ENCODE peak calls at places on chromosome 15, in eight cellular contexts. F is T-helper 1 cell; O is CD4-positive, alpha-beta T cell; P is GM04503; V is GM03348; W is T follicular helper cell; K is mucosa of gallbladder; L is uterus. H is an unnamed sample.

GRCh38 chr15:83170474-83171165 is 37.0 kb downstream of the HDGFL3 start:
- DNase-seq in L (no peak), K (no peak), P (no peak), F (no peak), V (no peak), W (no peak), O (no peak), H (no peak)

GRCh38 chr15:54197995-54198394 is 219.8 kb downstream of the UNC13C start:
- DNase-seq in L (no peak), W (no peak), P (no peak), K (no peak), O (no peak), F (no peak), V (no peak), H (no peak)

GRCh38 chr15:65110676-65111292 is 4.2 kb downstream of the UBAP1L start:
- DNase-seq in W (no peak), O (no peak), F (no peak), V (no peak), P (no peak), L (no peak), K (no peak), H (no peak)

GRCh38 chr15:67543348-67543718 is 830 bp downstream of the MAP2K5 start:
- DNase-seq in L (no peak), F (no peak), O (no peak), P (no peak), W (no peak), V (peak), K (no peak), H (no peak)

GRCh38 chr15:63791236-63791635 is 42.5 kb downstream of the HERC1 start:
- DNase-seq in K (no peak), P (no peak), O (no peak), W (no peak), V (peak), F (no peak), L (no peak), H (no peak)

GRCh38 chr15:57820119-57820518 is 113.6 kb downstream of the POLR2M start:
- DNase-seq in F (no peak), O (no peak), L (no peak), P (peak), K (no peak), W (no peak), V (no peak), H (no peak)

GRCh38 chr15:43229977-43230376 is 9.2 kb upstream of the EPB42 start:
- DNase-seq in O (no peak), F (no peak), W (no peak), V (no peak), L (no peak), K (no peak), P (no peak), H (no peak)

GRCh38 chr15:32840481-32841245 is 122.9 kb downstream of the GREM1 start:
- DNase-seq in L (no peak), W (no peak), V (peak), F (no peak), O (no peak), P (no peak), K (no peak), H (no peak)

GRCh38 chr15:74776851-74777768 is 4.8 kb upstream of the CSK start:
- DNase-seq in P (no peak), F (peak), K (no peak), O (peak), V (no peak), W (peak), L (no peak), H (no peak)

GRCh38 chr15:41905360-41905793 is 11.5 kb upstream of the SPTBN5 start:
- DNase-seq in K (no peak), V (no peak), L (no peak), W (no peak), F (no peak), O (no peak), P (no peak), H (no peak)

GRCh38 chr15:96345560-96346389 is 15.3 kb downstream of the NR2F2 start:
- DNase-seq in P (no peak), F (no peak), O (no peak), W (no peak), V (peak), K (peak), L (peak), H (peak)

GRCh38 chr15:32794973-32795372 is 77.2 kb downstream of the GREM1 start:
- DNase-seq in L (no peak), K (no peak), W (no peak), P (no peak), F (no peak), O (no peak), V (no peak), H (no peak)

GRCh38 chr15:36501063-36501678 is 78.3 kb upstream of the CDIN1 start:
- DNase-seq in L (no peak), P (no peak), F (no peak), W (no peak), V (peak), K (peak), O (no peak), H (peak)

GRCh38 chr15:75229191-75230015 is 27.7 kb downstream of the C15orf39 start:
- DNase-seq in P (peak), O (no peak), V (peak), F (no peak), L (no peak), K (no peak), W (no peak), H (peak)

GRCh38 chr15:57994468-57995154 is 70.9 kb downstream of the ALDH1A2 start:
- DNase-seq in F (no peak), V (no peak), W (no peak), P (no peak), O (no peak), K (no peak), L (no peak), H (no peak)

GRCh38 chr15:38308797-38309196 is 56.2 kb downstream of the SPRED1 start:
- DNase-seq in O (no peak), F (no peak), K (no peak), V (no peak), W (no peak), P (no peak), L (no peak), H (no peak)

GRCh38 chr15:85831415-85832113 is 36.8 kb upstream of the KLHL25 start:
- DNase-seq in P (no peak), F (peak), L (peak), V (peak), W (no peak), K (peak), O (peak), H (no peak)

GRCh38 chr15:58065445-58066041 is at the start of gene ALDH1A2:
- DNase-seq in O (no peak), K (peak), F (no peak), P (no peak), V (peak), W (no peak), L (peak), H (no peak)

GRCh38 chr15:63049747-63050439 is 7.3 kb downstream of the TPM1 start:
- DNase-seq in W (no peak), P (no peak), K (no peak), V (no peak), O (no peak), F (no peak), L (no peak), H (no peak)

GRCh38 chr15:49678655-49679054 is 57.8 kb downstream of the DTWD1 start:
- DNase-seq in L (no peak), K (no peak), P (no peak), O (no peak), V (no peak), F (no peak), W (no peak), H (no peak)

GRCh38 chr15:99951471-99951870 is 218.2 kb upstream of the LYSMD4 start:
- DNase-seq in O (no peak), F (no peak), K (no peak), P (no peak), V (no peak), L (no peak), W (no peak), H (no peak)